ENCODE peak calls at places on chromosomes 12 and 14, in eight cellular contexts. B, G, R, X, O, J, A and N are unnamed samples.

GRCh38 chr12:120920178-120920577 is 16.0 kb upstream of the SPPL3 start:
- DNase-seq in B (no peak), G (no peak), R (no peak), X (no peak), O (no peak), J (no peak), A (no peak), N (no peak)

GRCh38 chr14:69891422-69891821 is 12.2 kb downstream of the SMOC1 start:
- DNase-seq in B (no peak), G (no peak), R (no peak), X (no peak), O (no peak), J (no peak), A (no peak), N (no peak)

GRCh38 chr14:74913986-74914573 is 9.0 kb downstream of the RPS6KL1 start:
- DNase-seq in B (peak; percentile 65), G (peak; percentile 62), R (no peak), X (peak; percentile 56), O (no peak), J (peak; percentile 69), A (peak; percentile 77), N (peak; percentile 47)

GRCh38 chr12:4201333-4202105 is 72.0 kb upstream of the CCND2 start:
- DNase-seq in B (no peak), G (no peak), R (no peak), X (no peak), O (peak; percentile 83), J (no peak), A (no peak), N (no peak)

GRCh38 chr14:38505221-38506095 is 249.6 kb upstream of the CLEC14A start:
- DNase-seq in B (no peak), G (no peak), R (no peak), X (no peak), O (no peak), J (no peak), A (peak; percentile 67), N (no peak)

GRCh38 chr14:79080040-79080439 is 909.9 kb downstream of the NRXN3 start:
- DNase-seq in B (no peak), G (no peak), R (no peak), X (no peak), O (no peak), J (no peak), A (no peak), N (no peak)

GRCh38 chr12:47741340-47741703 is 16.0 kb upstream of the ENDOU start:
- DNase-seq in B (peak; percentile 66), G (peak; percentile 89), R (no peak), X (peak; percentile 62), O (peak; percentile 92), J (peak; percentile 33), A (no peak), N (peak; percentile 72)

GRCh38 chr12:92769124-92769901 is 66.5 kb downstream of the PLEKHG7 start:
- DNase-seq in B (no peak), G (no peak), R (no peak), X (no peak), O (no peak), J (no peak), A (no peak), N (no peak)

GRCh38 chr12:123519151-123520001 is 14.1 kb downstream of the RILPL1 start:
- DNase-seq in B (no peak), G (peak; percentile 11), R (no peak), X (peak; percentile 68), O (no peak), J (peak; percentile 58), A (peak; percentile 56), N (peak; percentile 89)

GRCh38 chr12:20460956-20461355 is 92.6 kb downstream of the PDE3A start:
- DNase-seq in B (no peak), G (no peak), R (no peak), X (no peak), O (no peak), J (no peak), A (no peak), N (no peak)

GRCh38 chr12:42145552-42146215 is 1.0 kb upstream of the GXYLT1 start:
- DNase-seq in B (no peak), G (peak; percentile 11), R (no peak), X (no peak), O (no peak), J (no peak), A (peak; percentile 2), N (no peak)

GRCh38 chr14:69252851-69253250 is 7.1 kb upstream of the GALNT16 start:
- DNase-seq in B (no peak), G (no peak), R (no peak), X (no peak), O (no peak), J (no peak), A (no peak), N (no peak)

GRCh38 chr14:36161781-36162180 is 14.7 kb downstream of the PTCSC3 start:
- DNase-seq in B (no peak), G (peak; percentile 10), R (no peak), X (no peak), O (no peak), J (no peak), A (no peak), N (no peak)

GRCh38 chr14:29671034-29671433 is 256.6 kb downstream of the PRKD1 start:
- DNase-seq in B (no peak), G (no peak), R (no peak), X (no peak), O (no peak), J (no peak), A (peak; percentile 26), N (no peak)

GRCh38 chr12:66636771-66637170 is 42.1 kb downstream of the GRIP1 start:
- DNase-seq in B (peak; percentile 32), G (no peak), R (no peak), X (peak; percentile 73), O (no peak), J (peak; percentile 61), A (no peak), N (no peak)

GRCh38 chr12:28083816-28084678 is 106.2 kb upstream of the CCDC91 start:
- DNase-seq in B (no peak), G (no peak), R (no peak), X (no peak), O (no peak), J (no peak), A (no peak), N (no peak)

GRCh38 chr14:72651081-72651480 is 242.8 kb downstream of the DPF3 start:
- DNase-seq in B (no peak), G (no peak), R (no peak), X (no peak), O (no peak), J (no peak), A (peak; percentile 55), N (no peak)

GRCh38 chr14:99360774-99361595 is 89.0 kb upstream of the BCL11B start:
- DNase-seq in B (no peak), G (no peak), R (no peak), X (no peak), O (no peak), J (no peak), A (no peak), N (no peak)
- TF ChIP-seq POLR2A in B (no peak), G (no peak), R (no peak), X (no peak), O (no peak), J (no peak), A (no peak), N (no peak)

GRCh38 chr14:64986578-64987571 is at the start of gene FNTB:
- DNase-seq in B (peak; percentile 97), G (peak; percentile 96), R (peak; percentile 68), X (peak; percentile 94), O (peak; percentile 99), J (peak; percentile 94), A (peak; percentile 97), N (peak; percentile 89)
- TF ChIP-seq POLR2A in B (no peak), G (peak; percentile 75), R (peak; percentile 83), X (peak; percentile 20), O (no peak), J (peak; percentile 72), A (peak; percentile 21), N (peak; percentile 32)

GRCh38 chr14:52733824-52734223 is 3.9 kb downstream of the STYX start:
- DNase-seq in B (no peak), G (no peak), R (no peak), X (no peak), O (no peak), J (no peak), A (no peak), N (no peak)

GRCh38 chr14:52729585-52729924 is 411 bp upstream of the STYX start:
- DNase-seq in B (no peak), G (no peak), R (no peak), X (no peak), O (no peak), J (no peak), A (no peak), N (no peak)

GRCh38 chr14:52730708-52731111 is 744 bp downstream of the STYX start:
- DNase-seq in B (no peak), G (no peak), R (no peak), X (no peak), O (no peak), J (no peak), A (no peak), N (no peak)

GRCh38 chr14:52724360-52724644 is 5.7 kb upstream of the STYX start:
- DNase-seq in B (no peak), G (no peak), R (no peak), X (no peak), O (no peak), J (no peak), A (no peak), N (no peak)

DNA sequence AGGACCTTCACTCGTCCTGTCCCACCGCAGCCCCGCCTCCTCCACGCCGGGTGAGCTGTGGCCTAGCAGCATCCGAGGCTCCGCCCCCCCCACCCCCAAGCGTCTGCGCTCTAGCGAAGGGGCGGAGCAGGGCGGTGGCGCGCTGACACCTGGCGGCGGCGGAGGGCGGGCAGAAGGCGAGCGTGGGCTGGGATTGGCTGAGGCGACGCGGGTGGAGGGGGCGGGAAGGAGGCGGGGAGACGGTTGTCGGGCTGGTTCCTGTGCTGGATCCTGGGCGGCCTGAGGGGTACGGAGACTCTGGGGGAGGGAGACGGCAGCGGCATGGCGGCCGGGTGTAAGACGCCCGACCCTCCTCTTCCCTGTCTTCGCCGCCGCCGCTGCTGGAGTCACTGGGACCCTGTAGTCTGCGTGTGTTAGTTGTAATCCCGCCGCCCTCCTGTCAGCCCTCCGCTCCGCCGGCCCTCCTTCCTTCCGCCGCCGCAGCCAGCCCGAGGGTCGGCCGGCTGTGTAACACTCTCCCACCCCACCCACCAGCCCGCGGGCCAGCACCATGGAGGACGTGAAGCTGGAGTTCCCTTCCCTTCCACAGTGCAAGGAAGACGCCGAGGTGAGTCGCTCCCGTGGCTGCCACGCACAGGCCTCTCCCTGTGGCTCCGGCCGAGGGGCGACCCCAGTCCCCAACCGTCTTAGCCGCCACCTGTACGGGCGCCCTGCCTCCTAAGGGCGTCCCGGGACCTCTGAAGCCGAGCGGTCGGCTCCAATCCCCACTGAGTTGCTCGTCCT is at the start of gene STYX:
- DNase-seq in B (peak; percentile 99), G (peak; percentile 99), R (peak; percentile 96), X (peak; percentile 99), O (peak; percentile 100), J (peak; percentile 98), A (peak; percentile 96), N (peak; percentile 76)
- TF ChIP-seq POLR2A in B (no peak), G (peak; percentile 88), R (peak; percentile 87), X (peak; percentile 71), O (no peak), J (peak; percentile 93), A (peak; percentile 87), N (peak; percentile 81)

DNA sequence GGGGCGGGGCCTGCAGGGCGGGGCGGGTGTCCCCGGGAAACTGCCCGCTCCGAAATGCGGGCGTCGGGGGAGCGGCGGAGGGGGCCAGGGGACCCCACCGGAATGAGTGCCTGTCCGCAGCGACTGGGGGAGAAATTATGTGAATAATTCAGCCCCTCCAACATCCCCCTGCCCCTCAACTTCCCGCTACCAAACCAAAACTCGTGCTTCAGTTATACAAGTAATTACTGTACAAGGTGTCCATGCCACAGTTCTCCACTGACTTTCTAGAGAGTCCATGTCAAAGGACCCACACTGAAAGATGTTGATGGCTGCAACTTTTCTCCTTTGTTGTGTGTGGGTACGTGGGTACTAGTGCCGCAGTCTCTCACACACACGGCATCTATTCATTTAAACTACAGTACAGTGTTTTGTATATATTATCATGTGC is 407 bp upstream of the CDK17 start:
- DNase-seq in B (no peak), G (no peak), R (no peak), X (no peak), O (no peak), J (no peak), A (peak; percentile 39), N (no peak)
- TF ChIP-seq POLR2A in B (no peak), G (no peak), R (no peak), X (no peak), O (no peak), J (no peak), A (no peak), N (no peak)